ENCODE peak calls at places on chromosomes 5 and 9, in five cellular contexts. F, Q, H, J and I are unnamed samples.

GRCh38 chr5:3302228-3302627 is 293.4 kb upstream of the IRX1 start:
- DNase-seq in F (no peak), Q (no peak), H (no peak), J (no peak), I (no peak)

GRCh38 chr9:137777761-137778160 is 99.8 kb upstream of the CACNA1B start:
- DNase-seq in F (no peak), Q (no peak), H (no peak), J (no peak), I (no peak)

GRCh38 chr5:55897206-55897894 is 46.2 kb downstream of the IL31RA start:
- DNase-seq in F (no peak), Q (no peak), H (no peak), J (no peak), I (no peak)

GRCh38 chr5:88882321-88883038 is 504 bp downstream of the MEF2C start:
- DNase-seq in F (no peak), Q (no peak), H (no peak), J (no peak), I (no peak)

GRCh38 chr5:169910393-169910792 is 69.9 kb downstream of the INSYN2B start:
- DNase-seq in F (no peak), Q (no peak), H (no peak), J (no peak), I (no peak)

GRCh38 chr5:40436535-40437237 is 243.0 kb upstream of the PTGER4 start:
- DNase-seq in F (no peak), Q (no peak), H (no peak), J (no peak), I (no peak)

GRCh38 chr9:2015581-2016410 is 649 bp downstream of the SMARCA2 start:
- DNase-seq in F (peak; percentile 41), Q (peak; percentile 22), H (peak; percentile 60), J (no peak), I (peak; percentile 63)

GRCh38 chr9:92807031-92807756 is 42.6 kb upstream of the BICD2 start:
- DNase-seq in F (no peak), Q (no peak), H (no peak), J (no peak), I (no peak)

GRCh38 chr5:132495063-132495671 is 4.6 kb upstream of the IRF1 start:
- DNase-seq in F (no peak), Q (no peak), H (no peak), J (peak; percentile 68), I (no peak)

GRCh38 chr9:98007251-98007928 is 24.2 kb downstream of the ANP32B start:
- DNase-seq in F (no peak), Q (no peak), H (no peak), J (no peak), I (no peak)

GRCh38 chr9:18238752-18239151 is 235.2 kb upstream of the ADAMTSL1 start:
- DNase-seq in F (no peak), Q (no peak), H (no peak), J (peak; percentile 27), I (no peak)

GRCh38 chr9:132207839-132208615 is 46.2 kb downstream of the NTNG2 start:
- DNase-seq in F (no peak), Q (no peak), H (peak; percentile 45), J (no peak), I (no peak)

GRCh38 chr5:107671742-107672211 is 1.0 kb upstream of the EFNA5 start:
- DNase-seq in F (peak; percentile 26), Q (no peak), H (no peak), J (no peak), I (no peak)

GRCh38 chr9:87263291-87263690 is 234.4 kb upstream of the DAPK1 start:
- DNase-seq in F (no peak), Q (no peak), H (peak; percentile 90), J (no peak), I (peak; percentile 12)

GRCh38 chr9:69579749-69580581 is 92.2 kb downstream of the APBA1 start:
- DNase-seq in F (no peak), Q (no peak), H (no peak), J (no peak), I (no peak)

GRCh38 chr5:14531668-14532067 is 49.9 kb upstream of the OTULINL start:
- DNase-seq in F (no peak), Q (no peak), H (no peak), J (no peak), I (no peak)

GRCh38 chr9:124007468-124008306 is 3.9 kb upstream of the LHX2 start:
- DNase-seq in F (no peak), Q (no peak), H (no peak), J (no peak), I (no peak)

GRCh38 chr9:83062653-83063527 is at the start of gene RASEF:
- DNase-seq in F (peak; percentile 33), Q (peak; percentile 79), H (peak; percentile 84), J (no peak), I (peak; percentile 70)
- TF ChIP-seq CTCF in F (peak; percentile 51), Q (peak; percentile 51), H (no peak), J (no peak), I (no peak)

GRCh38 chr9:79477955-79478751 is 93.6 kb upstream of the TLE4 start:
- DNase-seq in F (peak; percentile 24), Q (peak; percentile 13), H (peak; percentile 50), J (no peak), I (peak; percentile 23)
- TF ChIP-seq CTCF in F (peak; percentile 56), Q (peak; percentile 61), H (no peak), J (peak; percentile 64), I (peak; percentile 48)

GRCh38 chr9:136314056-136314416 is 10.1 kb upstream of the CCDC187 start:
- DNase-seq in F (no peak), Q (no peak), H (no peak), J (no peak), I (no peak)

GRCh38 chr9:136314944-136315343 is 11.1 kb upstream of the CCDC187 start:
- DNase-seq in F (no peak), Q (no peak), H (no peak), J (no peak), I (no peak)

GRCh38 chr9:136311433-136312375 is 7.8 kb upstream of the CCDC187 start:
- DNase-seq in F (no peak), Q (no peak), H (no peak), J (no peak), I (no peak)

GRCh38 chr9:136312436-136312835 is 8.5 kb upstream of the CCDC187 start:
- DNase-seq in F (no peak), Q (no peak), H (no peak), J (no peak), I (no peak)

DNA sequence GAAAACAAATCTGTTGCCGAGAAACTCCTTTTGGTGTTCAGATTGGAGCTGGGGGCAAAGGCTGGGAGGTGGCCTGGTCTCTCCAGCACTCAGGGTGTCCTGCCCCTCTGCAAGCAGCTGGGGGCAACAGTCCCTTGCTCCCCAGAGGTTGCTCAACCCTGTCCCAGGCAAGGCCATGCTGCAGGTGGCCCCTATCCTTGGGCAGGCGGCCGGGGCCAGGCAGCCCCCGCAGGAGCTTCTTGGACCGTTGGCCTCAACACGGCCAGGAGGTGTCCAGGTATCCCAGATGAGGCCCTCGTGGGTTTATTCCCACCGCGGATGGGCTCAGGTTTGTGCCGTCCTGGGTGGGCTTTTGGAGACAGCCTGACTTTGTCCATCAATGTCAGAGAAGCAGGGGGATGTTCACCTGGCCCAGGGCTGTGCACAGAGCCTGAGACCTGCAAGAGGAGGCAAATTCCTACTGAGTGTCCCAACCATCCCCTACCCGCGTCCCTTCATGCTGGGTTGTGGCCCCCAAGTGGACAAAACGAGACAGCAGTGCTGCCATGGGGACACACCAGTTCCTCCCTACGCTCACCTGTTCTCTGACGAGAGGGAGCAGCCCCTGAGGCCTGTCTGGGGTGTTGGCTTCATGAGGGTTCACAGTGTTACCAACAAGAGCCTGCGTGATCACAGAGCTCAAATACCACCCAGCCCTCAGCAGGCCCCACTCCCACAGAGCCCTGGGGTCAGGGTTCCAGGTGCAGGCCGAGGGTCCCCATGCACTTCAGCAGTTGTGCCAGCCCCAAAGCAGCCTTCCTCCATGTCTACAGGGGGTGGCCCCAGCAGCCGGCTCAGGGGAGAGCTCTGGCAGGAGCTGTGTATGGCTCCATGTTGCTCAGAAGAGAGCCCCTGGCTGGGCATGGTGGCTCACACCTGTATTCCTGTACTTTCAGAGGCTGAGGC is 9.5 kb upstream of the CCDC187 start:
- DNase-seq in F (no peak), Q (no peak), H (no peak), J (no peak), I (no peak)
- TF ChIP-seq CTCF in F (no peak), Q (no peak), H (no peak), J (no peak), I (no peak)

GRCh38 chr9:3444016-3444415 is 81.8 kb downstream of the RFX3 start:
- DNase-seq in F (no peak), Q (no peak), H (no peak), J (no peak), I (no peak)

GRCh38 chr9:3437031-3437430 is 88.8 kb downstream of the RFX3 start:
- DNase-seq in F (no peak), Q (no peak), H (no peak), J (no peak), I (no peak)

GRCh38 chr9:3446313-3446712 is 79.5 kb downstream of the RFX3 start:
- DNase-seq in F (no peak), Q (no peak), H (no peak), J (no peak), I (no peak)

GRCh38 chr9:3436629-3437028 is 89.2 kb downstream of the RFX3 start:
- DNase-seq in F (no peak), Q (no peak), H (no peak), J (no peak), I (no peak)

GRCh38 chr9:3441197-3441816 is 84.5 kb downstream of the RFX3 start:
- DNase-seq in F (peak; percentile 9), Q (no peak), H (peak; percentile 43), J (peak; percentile 55), I (peak; percentile 20)
- TF ChIP-seq CTCF in F (peak; percentile 73), Q (peak; percentile 64), H (peak; percentile 32), J (peak; percentile 70), I (peak; percentile 48)

GRCh38 chr5:159915913-159916840 is at the start of gene ADRA1B:
- DNase-seq in F (peak; percentile 67), Q (peak; percentile 72), H (peak; percentile 80), J (no peak), I (peak; percentile 90)
- TF ChIP-seq CTCF in F (peak; percentile 67), Q (peak; percentile 69), H (peak; percentile 37), J (peak; percentile 44), I (peak; percentile 36)